ENCODE peak calls at places on chromosomes 2 and 18, in four cellular contexts. X is left ventricle myocardium inferior, B is prostate gland, C is AG09309. Q is an unnamed sample.

GRCh38 chr2:23199115-23199918 is 185.7 kb upstream of the KLHL29 start:
- DNase-seq in X (no peak), B (no peak), C (no peak), Q (no peak)

GRCh38 chr2:189407161-189407943 is 33.9 kb upstream of the WDR75 start:
- DNase-seq in X (no peak), B (no peak), C (peak; percentile 57), Q (no peak)

GRCh38 chr2:46164581-46165301 is 132.5 kb upstream of the EPAS1 start:
- DNase-seq in X (peak; percentile 79), B (no peak), C (peak; percentile 88), Q (peak; percentile 80)

GRCh38 chr2:71749671-71750101 is 296.3 kb downstream of the DYSF start:
- DNase-seq in X (no peak), B (peak; percentile 30), C (peak; percentile 29), Q (no peak)

GRCh38 chr2:173149491-173149890 is 73.8 kb downstream of the MAP3K20 start:
- DNase-seq in X (no peak), B (no peak), C (no peak), Q (no peak)

GRCh38 chr2:167294031-167294774 is 405.9 kb downstream of the XIRP2 start:
- DNase-seq in X (no peak), B (no peak), C (no peak), Q (peak; percentile 72)

GRCh38 chr2:188853307-188853706 is 120.9 kb upstream of the COL3A1 start:
- DNase-seq in X (no peak), B (no peak), C (peak; percentile 93), Q (no peak)

GRCh38 chr18:79962835-79963657 is 1.4 kb upstream of the HSBP1L1 start:
- DNase-seq in X (no peak), B (no peak), C (no peak), Q (no peak)

GRCh38 chr2:110097506-110098220 is 18.0 kb downstream of the MALL start:
- DNase-seq in X (no peak), B (peak; percentile 53), C (no peak), Q (no peak)

GRCh38 chr18:51437280-51438271 is 240.1 kb upstream of the MEX3C start:
- DNase-seq in X (no peak), B (no peak), C (no peak), Q (no peak)

GRCh38 chr18:31587538-31587937 is 4.1 kb upstream of the TTR start:
- DNase-seq in X (no peak), B (no peak), C (no peak), Q (no peak)

GRCh38 chr18:31592520-31593157 is 962 bp downstream of the TTR start:
- DNase-seq in X (no peak), B (no peak), C (no peak), Q (no peak)

GRCh38 chr18:31590570-31590969 is 1.1 kb upstream of the TTR start:
- DNase-seq in X (no peak), B (no peak), C (no peak), Q (no peak)

GRCh38 chr18:31591628-31592027 is at the start of gene TTR:
- DNase-seq in X (no peak), B (peak; percentile 5), C (no peak), Q (no peak)

GRCh38 chr18:31591113-31591512 is 564 bp upstream of the TTR start:
- DNase-seq in X (no peak), B (no peak), C (no peak), Q (no peak)
- H3K4me3 ChIP-seq in X (no peak overlapping the region), B (no peak overlapping the region), C (no peak overlapping the region), Q (no peak overlapping the region)

GRCh38 chr2:238847841-238848565 is at the start of gene TWIST2:
- DNase-seq in X (peak; percentile 80), B (peak; percentile 73), C (peak; percentile 91), Q (peak; percentile 85)

GRCh38 chr2:238850096-238850495 is 2.2 kb downstream of the TWIST2 start:
- DNase-seq in X (no peak), B (no peak), C (no peak), Q (no peak)

GRCh38 chr2:238848941-238849853 is 1.3 kb downstream of the TWIST2 start:
- DNase-seq in X (no peak), B (no peak), C (no peak), Q (no peak)

GRCh38 chr2:238847432-238847801 is 468 bp upstream of the TWIST2 start:
- DNase-seq in X (no peak), B (no peak), C (no peak), Q (no peak)

DNA sequence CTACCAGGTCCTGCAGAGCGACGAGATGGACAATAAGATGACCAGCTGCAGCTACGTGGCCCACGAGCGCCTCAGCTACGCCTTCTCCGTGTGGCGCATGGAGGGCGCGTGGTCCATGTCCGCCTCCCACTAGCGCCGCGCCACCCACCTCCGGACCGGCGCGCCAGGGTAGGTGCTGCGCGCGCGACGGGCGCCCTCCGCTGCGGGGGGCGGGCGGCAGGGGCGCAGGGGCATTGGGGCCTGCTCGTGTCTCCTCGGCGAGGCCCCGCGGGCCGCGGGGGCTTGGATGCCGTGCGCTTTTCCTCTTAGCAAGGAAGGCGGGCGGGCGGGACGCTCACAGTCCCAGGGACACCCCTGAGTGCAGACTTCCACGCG is 668 bp downstream of the TWIST2 start:
- DNase-seq in X (no peak), B (no peak), C (no peak), Q (no peak)
- H3K4me3 ChIP-seq in X (peak overlapping the region; percentile 67), B (peak overlapping the region; percentile 48), C (peak overlapping the region; percentile 94), Q (peak overlapping the region; percentile 35)

GRCh38 chr2:195486987-195487644 is 169.9 kb upstream of the SLC39A10 start:
- DNase-seq in X (no peak), B (no peak), C (no peak), Q (no peak)
- H3K4me3 ChIP-seq in X (no peak overlapping the region), B (no peak overlapping the region), C (no peak overlapping the region), Q (no peak overlapping the region)

DNA sequence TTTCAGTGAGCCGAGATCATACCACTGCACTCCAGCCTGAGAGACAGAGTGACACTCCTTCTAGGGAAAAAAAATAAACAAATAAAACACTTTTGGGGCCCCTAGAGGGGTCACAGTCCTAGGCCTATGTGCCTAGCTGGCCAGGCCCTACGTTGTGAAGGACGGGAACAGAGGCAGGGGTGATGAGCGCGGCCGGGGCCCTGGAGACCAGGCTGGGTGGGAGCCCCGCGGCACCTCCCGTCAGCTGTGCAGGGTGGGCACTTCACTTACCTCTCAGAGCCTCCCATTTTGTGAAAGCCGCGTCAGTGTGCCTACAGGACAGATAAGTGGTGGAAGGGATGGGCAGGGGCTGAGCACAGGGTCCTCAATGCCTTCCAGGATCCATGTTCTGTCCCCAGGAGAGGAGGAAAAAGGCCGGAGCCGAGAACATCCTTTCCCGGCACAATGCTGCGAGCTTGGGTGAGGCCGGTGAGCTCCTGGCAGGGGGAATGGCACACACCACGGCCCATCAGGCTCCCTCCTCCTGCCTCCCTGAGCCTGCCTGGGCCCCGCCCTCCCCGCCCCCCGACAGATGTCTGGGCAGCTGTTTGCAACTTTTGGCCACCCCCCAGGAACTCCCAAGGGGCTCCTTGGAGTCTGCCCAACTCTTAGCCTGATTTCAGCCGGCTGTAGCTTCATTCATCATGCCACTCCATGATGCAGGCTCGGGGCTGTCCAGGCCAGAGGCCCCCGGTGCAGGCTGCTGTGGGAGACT is 196.6 kb downstream of the TFCP2L1 start:
- DNase-seq in X (peak; percentile 59), B (no peak), C (no peak), Q (no peak)
- H3K4me3 ChIP-seq in X (no peak overlapping the region), B (no peak overlapping the region), C (no peak overlapping the region), Q (no peak overlapping the region)

GRCh38 chr2:120349125-120349921 is 3.4 kb downstream of the INHBB start:
- DNase-seq in X (no peak), B (no peak), C (no peak), Q (peak; percentile 59)

GRCh38 chr2:120346034-120346666 is at the start of gene INHBB:
- DNase-seq in X (no peak), B (peak; percentile 21), C (no peak), Q (peak; percentile 77)

GRCh38 chr2:120346667-120347358 is 877 bp downstream of the INHBB start:
- DNase-seq in X (no peak), B (peak; percentile 24), C (peak; percentile 32), Q (peak; percentile 73)

GRCh38 chr2:120348134-120349103 is 2.5 kb downstream of the INHBB start:
- DNase-seq in X (no peak), B (peak; percentile 75), C (no peak), Q (no peak)

DNA sequence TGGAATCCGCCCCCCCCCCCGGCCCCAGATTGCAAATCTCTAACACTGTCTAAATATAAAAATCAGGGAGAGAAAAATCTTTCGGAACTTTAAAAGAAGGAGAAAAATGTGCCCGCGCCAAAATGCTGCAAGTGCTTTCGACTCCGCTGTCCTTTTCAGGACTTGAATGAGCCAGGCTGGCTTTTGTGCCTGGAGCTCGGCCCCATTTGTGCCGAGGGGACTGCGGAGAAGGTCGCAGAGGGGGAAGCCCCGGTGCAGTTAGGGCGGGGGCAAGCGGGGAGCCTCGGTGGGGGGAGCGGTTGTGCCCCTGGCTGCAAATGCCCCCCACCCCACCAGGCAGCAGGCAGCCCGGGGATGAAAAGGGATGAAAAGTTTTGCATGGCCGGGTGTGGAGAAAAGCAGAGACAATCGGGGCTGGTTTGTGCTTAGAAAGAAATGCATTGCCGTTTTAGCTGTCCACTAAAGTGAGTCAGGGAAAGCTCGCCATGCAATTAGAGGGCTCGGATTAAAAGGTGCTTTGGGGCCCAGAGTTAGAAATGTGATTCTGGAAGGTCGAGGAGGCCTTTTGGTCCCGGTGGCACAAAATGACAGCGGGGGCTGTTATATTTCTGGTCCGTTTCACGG is 1.6 kb downstream of the INHBB start:
- DNase-seq in X (no peak), B (peak; percentile 7), C (no peak), Q (no peak)
- H3K4me3 ChIP-seq in X (peak overlapping the region; percentile 68), B (peak overlapping the region; percentile 43), C (no peak overlapping the region), Q (no peak overlapping the region)

GRCh38 chr2:4973973-4974372 is 718.2 kb upstream of the SOX11 start:
- DNase-seq in X (no peak), B (no peak), C (no peak), Q (no peak)
- H3K4me3 ChIP-seq in X (no peak overlapping the region), B (no peak overlapping the region), C (no peak overlapping the region), Q (no peak overlapping the region)

GRCh38 chr2:239468491-239469017 is 67.7 kb upstream of the HDAC4 start:
- DNase-seq in X (no peak), B (no peak), C (no peak), Q (peak; percentile 65)

GRCh38 chr2:239469101-239469960 is 68.5 kb upstream of the HDAC4 start:
- DNase-seq in X (no peak), B (no peak), C (no peak), Q (no peak)

GRCh38 chr2:239472220-239472775 is 71.5 kb upstream of the HDAC4 start:
- DNase-seq in X (no peak), B (no peak), C (no peak), Q (peak; percentile 26)

GRCh38 chr2:239471011-239471792 is 70.4 kb upstream of the HDAC4 start:
- DNase-seq in X (no peak), B (no peak), C (no peak), Q (peak; percentile 22)

GRCh38 chr2:239470151-239470900 is 69.5 kb upstream of the HDAC4 start:
- DNase-seq in X (no peak), B (no peak), C (no peak), Q (no peak)
- H3K4me3 ChIP-seq in X (no peak overlapping the region), B (no peak overlapping the region), C (no peak overlapping the region), Q (no peak overlapping the region)

GRCh38 chr2:5690231-5690630 is 2.0 kb upstream of the SOX11 start:
- DNase-seq in X (no peak), B (no peak), C (no peak), Q (no peak)
- H3K4me3 ChIP-seq in X (no peak overlapping the region), B (no peak overlapping the region), C (no peak overlapping the region), Q (no peak overlapping the region)

Q was measured in kidney.